ENCODE peak calls at places on chromosomes 12 and 14, in seven cellular contexts. C is anterior cingulate cortex, M is fibroblast of lung, O is MM.1S, A is right cardiac atrium, E is mucosa of descending colon, X is NCI-H1436. B is an unnamed sample.

GRCh38 chr14:95564060-95564459 is 29.2 kb downstream of the GLRX5 start:
- DNase-seq in C (no peak), M (peak), O (no peak), A (peak), E (no peak), X (no peak), B (no peak)

GRCh38 chr14:69261761-69262331 is 1.9 kb downstream of the GALNT16 start:
- DNase-seq in C (no peak), M (no peak), O (no peak), A (peak), E (no peak), X (no peak), B (no peak)

GRCh38 chr12:64103821-64104220 is 118.3 kb downstream of the KICS2 start:
- DNase-seq in C (no peak), M (peak), O (no peak), A (no peak), E (no peak), X (no peak), B (no peak)

GRCh38 chr12:108532061-108532848 is 17.2 kb downstream of the FICD start:
- DNase-seq in C (no peak), M (no peak), O (no peak), A (no peak), E (no peak), X (peak), B (no peak)

GRCh38 chr14:69354383-69355154 is 43.5 kb downstream of the ERH start:
- DNase-seq in C (peak), M (no peak), O (peak), A (no peak), E (peak), X (no peak), B (no peak)

GRCh38 chr14:36519431-36520321 is at the start of gene NKX2-1:
- DNase-seq in C (no peak), M (peak), O (no peak), A (no peak), E (peak), X (peak), B (no peak)

GRCh38 chr14:50846171-50846880 is 15.4 kb upstream of the NIN start:
- DNase-seq in C (no peak), M (peak), O (no peak), A (no peak), E (no peak), X (no peak), B (no peak)

GRCh38 chr12:106521901-106522300 is 60.9 kb upstream of the RFX4 start:
- DNase-seq in C (no peak), M (no peak), O (no peak), A (no peak), E (no peak), X (no peak), B (no peak)

GRCh38 chr12:116564080-116564479 is 4.9 kb downstream of the MAP1LC3B2 start:
- DNase-seq in C (no peak), M (no peak), O (no peak), A (no peak), E (no peak), X (no peak), B (no peak)

GRCh38 chr12:110141389-110141788 is 17.2 kb downstream of the IFT81 start:
- DNase-seq in C (no peak), M (peak), O (no peak), A (peak), E (no peak), X (no peak), B (no peak)